ENCODE peak calls at places on chromosome 1, in five cellular contexts. Q, C, B, A and M are unnamed samples.

GRCh38 chr1:156083800-156084790 is 1.8 kb upstream of the MEX3A start:
- DNase-seq in Q (no peak), C (no peak), B (no peak), A (no peak), M (no peak)

GRCh38 chr1:161484613-161485012 is 20.6 kb upstream of the FCGR2A start:
- DNase-seq in Q (no peak), C (no peak), B (no peak), A (no peak), M (no peak)

GRCh38 chr1:62870148-62870547 is 86.2 kb downstream of the ATG4C start:
- DNase-seq in Q (no peak), C (no peak), B (no peak), A (no peak), M (no peak)

GRCh38 chr1:201085902-201086735 is 26.1 kb downstream of the CACNA1S start:
- DNase-seq in Q (peak; percentile 17), C (peak; percentile 77), B (no peak), A (peak; percentile 68), M (no peak)

GRCh38 chr1:230735447-230735846 is 11.7 kb upstream of the CAPN9 start:
- DNase-seq in Q (no peak), C (no peak), B (no peak), A (no peak), M (no peak)

GRCh38 chr1:112393634-112393976 is 2.4 kb upstream of the CTTNBP2NL start:
- DNase-seq in Q (no peak), C (no peak), B (peak; percentile 59), A (no peak), M (no peak)

GRCh38 chr1:119712342-119713038 is 756 bp downstream of the PHGDH start:
- DNase-seq in Q (peak; percentile 2), C (peak; percentile 94), B (peak; percentile 42), A (peak; percentile 87), M (no peak)

GRCh38 chr1:25018110-25018470 is 88.0 kb upstream of the RUNX3 start:
- DNase-seq in Q (no peak), C (no peak), B (no peak), A (no peak), M (no peak)

GRCh38 chr1:61067446-61067845 is 14.9 kb upstream of the NFIA start:
- DNase-seq in Q (no peak), C (no peak), B (no peak), A (no peak), M (no peak)

GRCh38 chr1:156942576-156942975 is 22.1 kb downstream of the LRRC71 start:
- DNase-seq in Q (no peak), C (no peak), B (no peak), A (peak; percentile 41), M (peak; percentile 53)

GRCh38 chr1:30046751-30047150 is 676.6 kb downstream of the MATN1 start:
- DNase-seq in Q (no peak), C (no peak), B (no peak), A (peak; percentile 37), M (no peak)

GRCh38 chr1:115456441-115456961 is 118.5 kb upstream of the NGF start:
- DNase-seq in Q (no peak), C (no peak), B (no peak), A (no peak), M (no peak)